ENCODE peak calls at places on chromosomes 12 and 14, in six cellular contexts. O is Panc1; Y is CD4-positive, alpha-beta memory T cell; Z is A549; T is ovary; D is left lung. Q is an unnamed sample. For H3K9me3 and H3K4me1, the result is how much of the 10 kb centered on the place peaks cover.

GRCh38 chr14:40417777-40418401 is 985.7 kb upstream of the FBXO33 start:
- DNase-seq in O (no peak), Y (no peak), Z (peak), T (no peak), D (no peak), Q (no peak)

GRCh38 chr12:94273272-94273671 is 124.9 kb downstream of the PLXNC1 start:
- DNase-seq in O (no peak), Y (no peak), Z (no peak), T (no peak), D (no peak), Q (no peak)

GRCh38 chr14:86604546-86604945 is 1074.6 kb downstream of the FLRT2 start:
- DNase-seq in O (no peak), Y (no peak), Z (no peak), T (no peak), D (no peak), Q (no peak)

GRCh38 chr12:123129651-123130050 is 21.2 kb downstream of the PITPNM2 start:
- DNase-seq in O (no peak), Y (no peak), Z (no peak), T (no peak), D (no peak), Q (no peak)

GRCh38 chr14:102795060-102795925 is 18.0 kb downstream of the TRAF3 start:
- DNase-seq in O (no peak), Y (peak), Z (peak), T (no peak), D (no peak), Q (peak)

GRCh38 chr14:101320386-101320785 is 240.9 kb upstream of the DIO3 start:
- DNase-seq in O (no peak), Y (no peak), Z (no peak), T (no peak), D (no peak), Q (no peak)

GRCh38 chr12:1688086-1688710 is 2.7 kb upstream of the ADIPOR2 start:
- DNase-seq in O (no peak), Y (no peak), Z (no peak), T (no peak), D (no peak), Q (no peak)

GRCh38 chr14:73750161-73750901 is 36.1 kb upstream of the PNMA1 start:
- DNase-seq in O (no peak), Y (no peak), Z (no peak), T (no peak), D (no peak), Q (no peak)

GRCh38 chr12:113351089-113351488 is 7.3 kb upstream of the PLBD2 start:
- DNase-seq in O (no peak), Y (no peak), Z (no peak), T (no peak), D (no peak), Q (no peak)

GRCh38 chr14:34462132-34462893 is at the start of gene SPTSSA:
- DNase-seq in O (no peak), Y (peak), Z (peak), T (peak), D (peak), Q (peak)

GRCh38 chr12:3042394-3042793 is 34.8 kb upstream of the TSPAN9 start:
- DNase-seq in O (no peak), Y (no peak), Z (no peak), T (no peak), D (no peak), Q (no peak)

GRCh38 chr12:22100952-22101748 is 55.1 kb downstream of the CMAS start:
- DNase-seq in O (peak), Y (peak), Z (no peak), T (no peak), D (no peak), Q (no peak)

GRCh38 chr14:23589606-23590005 is 11.0 kb upstream of the JPH4 start:
- DNase-seq in O (no peak), Y (no peak), Z (no peak), T (no peak), D (no peak), Q (no peak)

GRCh38 chr14:36940476-36940875 is 231.9 kb downstream of the SLC25A21 start:
- DNase-seq in O (no peak), Y (no peak), Z (no peak), T (no peak), D (no peak), Q (no peak)

GRCh38 chr14:101761881-101762529 is 496 bp downstream of the PPP2R5C start:
- DNase-seq in O (no peak), Y (peak), Z (peak), T (peak), D (no peak), Q (peak)

GRCh38 chr12:104421343-104421742 is 35.4 kb upstream of the CHST11 start:
- DNase-seq in O (no peak), Y (no peak), Z (no peak), T (no peak), D (no peak), Q (no peak)

GRCh38 chr14:64971452-64971889 is 665 bp downstream of the RAB15 start:
- DNase-seq in O (no peak), Y (no peak), Z (no peak), T (no peak), D (no peak), Q (no peak)

GRCh38 chr14:22699801-22700564 is 55.8 kb upstream of the OR6J1 start:
- DNase-seq in O (no peak), Y (no peak), Z (no peak), T (no peak), D (no peak), Q (no peak)

GRCh38 chr12:54397157-54397556 is 12.6 kb upstream of the ZNF385A start:
- DNase-seq in O (no peak), Y (no peak), Z (no peak), T (no peak), D (no peak), Q (no peak)

GRCh38 chr14:96051642-96052540 is 12.7 kb downstream of the C14orf132 start:
- DNase-seq in O (no peak), Y (no peak), Z (peak), T (no peak), D (no peak), Q (no peak)

GRCh38 chr14:60250318-60251035 is 1.5 kb downstream of the PPM1A start:
- DNase-seq in O (peak), Y (peak), Z (no peak), T (no peak), D (no peak), Q (no peak)

GRCh38 chr12:91507754-91508153 is 325.1 kb upstream of the DCN start:
- DNase-seq in O (no peak), Y (no peak), Z (no peak), T (no peak), D (no peak), Q (no peak)

GRCh38 chr12:27635349-27635972 is 60.8 kb upstream of the REP15 start:
- DNase-seq in O (no peak), Y (no peak), Z (peak), T (no peak), D (no peak), Q (no peak)

GRCh38 chr12:71456316-71456715 is 16.7 kb downstream of the LGR5 start:
- DNase-seq in O (no peak), Y (no peak), Z (no peak), T (no peak), D (no peak), Q (no peak)

GRCh38 chr12:127362121-127362520 is 904.8 kb upstream of the TMEM132C start:
- DNase-seq in O (no peak), Y (no peak), Z (no peak), T (no peak), D (no peak), Q (no peak)

GRCh38 chr14:92463141-92463540 is 50.4 kb upstream of the RIN3 start:
- DNase-seq in O (no peak), Y (no peak), Z (no peak), T (no peak), D (no peak), Q (no peak)

GRCh38 chr12:117853600-117853999 is 115.2 kb downstream of the KSR2 start:
- DNase-seq in O (no peak), Y (no peak), Z (peak), T (no peak), D (no peak), Q (no peak)

GRCh38 chr12:64706366-64706765 is 52.8 kb downstream of the GNS start:
- DNase-seq in O (no peak), Y (no peak), Z (no peak), T (no peak), D (no peak), Q (no peak)

GRCh38 chr14:24055971-24056799 is 4.4 kb downstream of the CARMIL3 start:
- DNase-seq in O (no peak), Y (no peak), Z (no peak), T (no peak), D (no peak), Q (peak)

GRCh38 chr14:95156153-95156764 is 1.1 kb downstream of the DICER1 start:
- DNase-seq in O (no peak), Y (no peak), Z (no peak), T (no peak), D (no peak), Q (no peak)

GRCh38 chr14:96198430-96199133 is 6.1 kb upstream of the BDKRB2 start:
- DNase-seq in O (no peak), Y (no peak), Z (no peak), T (no peak), D (no peak), Q (no peak)

GRCh38 chr12:107287436-107288413 is 194.4 kb upstream of the CRY1 start:
- DNase-seq in O (no peak), Y (no peak), Z (no peak), T (no peak), D (no peak), Q (no peak)

GRCh38 chr12:97276198-97276580 is 186.4 kb upstream of the RMST start:
- DNase-seq in O (no peak), Y (no peak), Z (no peak), T (no peak), D (no peak), Q (no peak)

GRCh38 chr12:69620077-69620476 is 9.4 kb upstream of the LRRC10 start:
- DNase-seq in O (no peak), Y (no peak), Z (no peak), T (no peak), D (no peak), Q (no peak)

GRCh38 chr12:51181558-51181957 is 8.6 kb upstream of the TFCP2 start:
- DNase-seq in O (no peak), Y (no peak), Z (no peak), T (no peak), D (no peak), Q (no peak)

GRCh38 chr14:22887260-22887989 is 4.4 kb downstream of the REM2 start:
- DNase-seq in O (peak), Y (peak), Z (peak), T (peak), D (no peak), Q (no peak)

GRCh38 chr12:4725057-4725456 is 4.9 kb downstream of the GALNT8 start:
- DNase-seq in O (no peak), Y (no peak), Z (no peak), T (no peak), D (no peak), Q (no peak)
- H3K9me3 ChIP-seq in O (under half), Y (under half), Z (under half), T (under half), D (under half), Q (under half)

DNA sequence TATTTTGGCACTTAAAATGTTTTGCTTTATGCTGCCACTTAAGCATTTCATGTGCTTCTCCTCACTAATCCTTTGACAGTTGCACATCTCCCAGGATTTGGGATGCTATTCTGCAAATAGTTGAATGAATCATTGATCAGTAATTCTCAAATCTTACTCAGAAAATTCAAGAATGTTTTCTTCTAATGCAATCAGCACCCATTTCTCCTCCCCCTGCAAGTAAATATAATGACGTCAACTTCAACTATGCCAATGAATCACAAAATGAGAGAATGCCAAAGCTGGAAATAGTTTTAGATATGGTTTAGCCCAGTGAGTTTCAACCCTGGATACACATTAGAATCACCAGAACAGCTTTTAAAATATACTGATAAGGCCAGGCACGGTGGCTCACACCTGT is 2.1 kb upstream of the BLOC1S1 start:
- DNase-seq in O (no peak), Y (no peak), Z (peak), T (no peak), D (no peak), Q (no peak)
- H3K4me1 ChIP-seq in O (under half), Y (under half), Z (under half), T (under half), D (under half), Q (half or more)

DNA sequence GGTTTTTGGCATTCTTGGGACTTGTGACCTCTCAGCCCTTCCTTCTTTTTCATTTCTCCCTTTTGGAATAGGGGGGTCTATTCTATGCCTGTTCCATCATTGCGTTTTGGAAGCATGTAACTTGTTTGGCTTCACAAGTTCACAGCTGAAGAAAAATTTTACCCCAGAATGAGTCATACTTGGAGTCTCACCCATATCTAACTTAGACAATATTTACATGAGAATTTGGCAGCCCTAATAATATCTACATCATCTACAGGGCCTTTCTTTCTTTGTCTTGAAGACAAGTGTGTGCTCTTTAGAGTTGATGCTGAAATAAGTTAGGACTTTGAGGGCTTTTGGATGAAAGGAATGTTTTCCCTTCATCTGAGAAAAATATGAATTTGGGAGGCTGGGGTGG is 1312.9 kb upstream of the FLRT2 start:
- DNase-seq in O (no peak), Y (no peak), Z (no peak), T (no peak), D (no peak), Q (no peak)
- H3K9me3 ChIP-seq in O (under half), Y (under half), Z (under half), T (under half), D (half or more), Q (under half)

GRCh38 chr12:14961466-14962155 is at the start of gene ARHGDIB:
- DNase-seq in O (no peak), Y (peak), Z (no peak), T (no peak), D (no peak), Q (no peak)
- H3K4me1 ChIP-seq in O (under half), Y (half or more), Z (under half), T (under half), D (half or more), Q (under half)